ENCODE peak calls at places on chromosome 5, in eight cellular contexts. W is CD8-positive, alpha-beta T cell; O is IMR-90; C is HCT116; L is tibial artery; E is transverse colon; A is uterus; Z is left ventricle myocardium inferior. D is an unnamed sample. For H3K4me1, the result is how much of the 10 kb centered on the place peaks cover.

GRCh38 chr5:77486344-77486962 is 5.7 kb downstream of the WDR41 start:
- DNase-seq in A (no peak), O (no peak), C (no peak), E (no peak), W (no peak), Z (no peak), L (no peak), D (no peak)

GRCh38 chr5:3058930-3059329 is 307.5 kb upstream of the IRX2 start:
- DNase-seq in W (no peak), O (no peak), A (no peak), L (no peak), Z (no peak), C (no peak), E (no peak), D (no peak)

GRCh38 chr5:33146916-33147315 is 293.8 kb upstream of the TARS1 start:
- DNase-seq in C (no peak), O (peak), E (no peak), Z (no peak), A (no peak), L (no peak), W (no peak), D (no peak)

GRCh38 chr5:181188700-181189362 is 16.2 kb downstream of the TRIM7 start:
- DNase-seq in Z (peak), A (peak), O (peak), W (peak), C (peak), L (peak), E (peak), D (peak)

GRCh38 chr5:139378941-139379361 is 4.1 kb downstream of the SLC23A1 start:
- DNase-seq in Z (no peak), L (no peak), C (no peak), E (peak), A (no peak), O (no peak), W (no peak), D (peak)

GRCh38 chr5:79611046-79611829 is 1.0 kb upstream of the TENT2 start:
- DNase-seq in E (no peak), W (no peak), Z (no peak), C (no peak), L (no peak), O (no peak), A (no peak), D (no peak)

GRCh38 chr5:36870399-36871040 is 6.0 kb upstream of the NIPBL start:
- DNase-seq in O (peak), A (no peak), C (peak), Z (no peak), W (no peak), L (no peak), E (no peak), D (no peak)

GRCh38 chr5:112548246-112548982 is 129.3 kb upstream of the EPB41L4A start:
- DNase-seq in E (no peak), O (peak), C (no peak), A (no peak), W (no peak), Z (no peak), L (no peak), D (no peak)

GRCh38 chr5:140223567-140223966 is 48.6 kb downstream of the CYSTM1 start:
- DNase-seq in C (no peak), O (no peak), W (no peak), E (no peak), A (no peak), Z (peak), L (no peak), D (no peak)

GRCh38 chr5:131867524-131867923 is 70.7 kb upstream of the FNIP1 start:
- DNase-seq in C (no peak), L (no peak), W (no peak), E (no peak), O (no peak), A (no peak), Z (no peak), D (no peak)

GRCh38 chr5:151202381-151203139 is 21.3 kb downstream of the CCDC69 start:
- DNase-seq in W (peak), C (peak), E (no peak), O (peak), Z (no peak), L (no peak), A (no peak), D (no peak)

GRCh38 chr5:39072915-39073758 is 1.1 kb downstream of the RICTOR start:
- DNase-seq in W (peak), L (peak), O (peak), C (no peak), E (peak), Z (peak), A (peak), D (no peak)

GRCh38 chr5:170006016-170006415 is 25.7 kb upstream of the INSYN2B start:
- DNase-seq in L (no peak), O (no peak), A (no peak), C (no peak), Z (no peak), W (no peak), E (no peak), D (no peak)

GRCh38 chr5:103582364-103582763 is 19.8 kb upstream of the NUDT12 start:
- DNase-seq in L (no peak), Z (no peak), O (peak), E (peak), A (no peak), W (no peak), C (peak), D (no peak)

GRCh38 chr5:115033861-115034260 is 135.8 kb downstream of the TRIM36 start:
- DNase-seq in E (no peak), C (no peak), L (no peak), A (no peak), O (no peak), W (no peak), Z (no peak), D (no peak)

GRCh38 chr5:179768326-179769085 is 25.3 kb upstream of the LTC4S start:
- DNase-seq in Z (no peak), W (no peak), E (no peak), L (no peak), C (no peak), A (no peak), O (no peak), D (no peak)

GRCh38 chr5:106649031-106649430 is 1021.7 kb downstream of the EFNA5 start:
- DNase-seq in E (no peak), L (no peak), C (no peak), A (no peak), Z (no peak), O (no peak), W (no peak), D (no peak)

GRCh38 chr5:61245486-61245885 is 83.2 kb upstream of the SMIM15 start:
- DNase-seq in E (peak), A (no peak), C (no peak), L (no peak), Z (no peak), W (no peak), O (peak), D (no peak)

GRCh38 chr5:7787770-7788169 is 63.2 kb downstream of the CFAP90 start:
- DNase-seq in A (no peak), C (no peak), Z (no peak), E (no peak), L (no peak), O (no peak), W (no peak), D (no peak)

GRCh38 chr5:169856571-169856970 is 123.7 kb downstream of the INSYN2B start:
- DNase-seq in E (no peak), L (no peak), A (no peak), C (no peak), W (no peak), O (peak), Z (no peak), D (no peak)

GRCh38 chr5:180806351-180807011 is 3.9 kb upstream of the MGAT1 start:
- DNase-seq in E (no peak), Z (no peak), L (peak), C (no peak), W (no peak), O (no peak), A (no peak), D (peak)

GRCh38 chr5:95644351-95645042 is 2.1 kb upstream of the RFESD start:
- DNase-seq in C (peak), E (peak), W (peak), L (peak), A (peak), Z (no peak), O (peak), D (peak)

GRCh38 chr5:81397169-81397568 is 3.2 kb upstream of the ACOT12 start:
- DNase-seq in A (no peak), W (no peak), E (no peak), C (no peak), O (peak), Z (no peak), L (no peak), D (no peak)

GRCh38 chr5:15585826-15586591 is 86.0 kb downstream of the FBXL7 start:
- DNase-seq in O (no peak), L (no peak), A (peak), Z (no peak), C (no peak), W (no peak), E (no peak), D (no peak)

GRCh38 chr5:140260089-140260656 is 42.7 kb downstream of the PFDN1 start:
- DNase-seq in L (no peak), Z (no peak), W (no peak), E (no peak), C (no peak), O (no peak), A (no peak), D (no peak)

GRCh38 chr5:43889238-43889637 is 286.3 kb downstream of the NNT start:
- DNase-seq in E (no peak), C (no peak), L (no peak), W (no peak), O (peak), Z (no peak), A (no peak), D (no peak)

GRCh38 chr5:55853818-55854217 is 2.7 kb downstream of the IL31RA start:
- DNase-seq in C (no peak), O (peak), L (no peak), E (no peak), W (no peak), Z (no peak), A (no peak), D (no peak)

GRCh38 chr5:89729623-89730390 is 679.7 kb downstream of the CETN3 start:
- DNase-seq in E (no peak), A (no peak), O (no peak), W (no peak), L (no peak), Z (no peak), C (peak), D (no peak)

GRCh38 chr5:167798427-167798826 is 493.0 kb upstream of the WWC1 start:
- DNase-seq in Z (no peak), L (peak), E (no peak), O (no peak), W (no peak), C (no peak), A (no peak), D (no peak)

GRCh38 chr5:67222243-67223033 is 25.8 kb upstream of the CD180 start:
- DNase-seq in L (no peak), O (no peak), Z (no peak), W (no peak), A (no peak), E (no peak), C (no peak), D (no peak)

GRCh38 chr5:134552301-134552700 is 26.8 kb downstream of the JADE2 start:
- DNase-seq in E (no peak), W (no peak), O (peak), C (no peak), Z (peak), A (peak), L (peak), D (peak)

GRCh38 chr5:134555889-134556311 is 30.4 kb downstream of the JADE2 start:
- DNase-seq in O (peak), E (peak), A (peak), L (peak), Z (peak), W (peak), C (peak), D (peak)

GRCh38 chr5:134555223-134555790 is 29.8 kb downstream of the JADE2 start:
- DNase-seq in A (no peak), E (no peak), W (no peak), C (no peak), Z (no peak), L (no peak), O (no peak), D (no peak)

GRCh38 chr5:134553816-134554215 is 28.3 kb downstream of the JADE2 start:
- DNase-seq in O (peak), C (no peak), Z (no peak), E (no peak), W (no peak), A (no peak), L (no peak), D (no peak)

DNA sequence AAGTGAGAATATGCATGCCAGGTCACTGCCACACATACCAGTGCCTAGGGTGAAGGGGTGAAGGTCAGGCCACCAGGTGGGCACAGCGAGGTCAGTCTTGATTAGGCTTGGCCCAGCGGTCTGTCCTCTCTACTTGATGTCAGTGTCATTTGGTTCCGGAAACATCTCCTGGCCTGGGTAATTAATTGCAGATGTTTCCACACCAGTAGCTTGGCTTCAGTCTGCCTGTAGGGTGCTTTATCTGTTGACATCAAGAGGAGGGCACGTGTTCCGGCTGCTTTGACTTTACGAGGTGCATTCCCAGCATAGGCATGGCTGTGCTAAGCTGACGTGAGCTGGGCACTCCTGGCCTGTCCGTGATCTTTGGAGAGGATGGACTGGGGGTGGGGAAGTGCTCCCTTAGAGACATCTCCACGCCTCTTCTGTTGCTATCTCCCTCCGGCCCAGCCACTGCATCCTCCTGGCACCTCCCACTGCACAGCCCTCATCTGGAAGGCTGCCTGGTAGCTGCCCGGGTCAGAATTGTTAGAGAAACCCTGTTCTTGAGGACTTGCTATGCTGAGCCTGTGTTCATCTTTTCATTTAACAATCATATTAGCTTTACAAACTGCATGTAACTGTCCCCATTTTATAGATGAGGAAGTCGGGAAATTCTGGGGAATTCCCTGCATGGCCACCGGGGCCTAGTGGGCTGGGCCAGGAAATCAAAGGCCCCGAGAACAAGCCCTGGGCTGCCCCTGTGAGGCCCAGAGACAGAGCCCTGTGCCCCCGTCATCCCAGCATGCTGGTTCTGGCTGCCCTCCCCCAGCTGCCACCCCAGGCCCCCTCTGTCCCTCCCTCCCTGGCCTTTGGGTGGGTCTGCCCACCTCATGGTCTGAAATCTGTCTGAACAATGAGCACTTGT is 29.1 kb downstream of the JADE2 start:
- DNase-seq in Z (peak), A (peak), C (no peak), E (peak), O (peak), W (no peak), L (peak), D (peak)
- H3K4me1 ChIP-seq in Z (half or more), A (under half), C (under half), E (under half), O (half or more), W (under half), L (half or more), D (under half)

DNA sequence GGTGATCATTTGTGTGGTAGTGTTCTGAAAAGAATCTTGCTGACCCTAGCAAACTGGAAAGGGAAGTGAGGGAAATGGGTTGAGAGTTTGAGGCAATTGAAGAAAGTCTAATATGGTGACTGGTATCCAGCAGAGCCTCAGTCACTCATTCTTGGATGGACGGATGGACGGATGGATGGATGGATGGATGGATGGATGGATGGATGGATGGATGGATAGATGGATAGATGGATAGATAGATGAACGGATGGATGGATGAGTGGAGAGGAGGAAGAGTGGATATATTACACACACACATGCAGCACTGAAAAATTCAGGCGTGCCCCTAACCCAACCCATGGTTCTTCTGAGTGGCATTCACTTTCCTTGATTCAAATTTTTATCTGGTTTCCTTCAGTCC is 277.6 kb downstream of the EBF1 start:
- DNase-seq in E (no peak), W (no peak), C (no peak), Z (no peak), A (no peak), O (no peak), L (no peak), D (no peak)
- H3K4me1 ChIP-seq in E (under half), W (under half), C (under half), Z (under half), A (under half), O (under half), L (under half), D (under half)

DNA sequence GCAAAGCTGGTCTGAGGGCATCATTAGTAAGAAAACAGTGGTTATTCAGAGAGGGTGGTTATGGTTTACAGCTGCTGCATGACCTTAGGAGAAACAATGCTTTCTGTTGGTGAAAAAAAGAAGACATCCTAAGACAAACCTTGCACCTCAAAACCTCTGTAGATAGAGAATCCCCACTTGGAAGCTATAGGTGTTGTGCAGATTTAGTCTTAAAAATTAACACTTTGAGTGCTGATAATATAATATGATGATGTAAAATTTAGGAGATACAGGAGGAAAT is 1.4 kb upstream of the PTTG1 start:
- DNase-seq in L (no peak), O (no peak), A (no peak), E (no peak), C (no peak), Z (no peak), W (no peak), D (no peak)
- H3K4me1 ChIP-seq in L (under half), O (under half), A (under half), E (under half), C (under half), Z (under half), W (under half), D (under half)

GRCh38 chr5:603081-603998 is 8.8 kb upstream of the CEP72 start:
- DNase-seq in O (no peak), L (no peak), E (no peak), C (no peak), A (peak), W (no peak), Z (no peak), D (no peak)

GRCh38 chr5:601771-602465 is 10.2 kb upstream of the CEP72 start:
- DNase-seq in O (no peak), Z (no peak), C (no peak), E (no peak), W (no peak), A (no peak), L (no peak), D (no peak)

GRCh38 chr5:598564-598890 is 13.6 kb upstream of the CEP72 start:
- DNase-seq in E (no peak), O (no peak), A (no peak), C (no peak), L (no peak), Z (no peak), W (no peak), D (no peak)

GRCh38 chr5:602466-603035 is 9.6 kb upstream of the CEP72 start:
- DNase-seq in L (no peak), W (no peak), A (peak), E (no peak), Z (no peak), C (no peak), O (no peak), D (no peak)

GRCh38 chr5:600551-601541 is 11.3 kb upstream of the CEP72 start:
- DNase-seq in C (no peak), W (no peak), Z (no peak), E (peak), L (no peak), O (no peak), A (no peak), D (no peak)
- H3K4me1 ChIP-seq in C (under half), W (under half), Z (under half), E (under half), L (under half), O (under half), A (under half), D (under half)